ENCODE peak calls at places on chromosomes 4 and X, in six cellular contexts. V, D, N, G, I and P are unnamed samples.

GRCh38 chr4:107744532-107744931 is 24.5 kb upstream of the PAPSS1 start:
- DNase-seq in V (no peak), I (no peak), D (no peak), N (no peak), G (no peak), P (no peak)

GRCh38 chr4:123398803-123399637 is 2.4 kb downstream of the SPRY1 start:
- DNase-seq in N (peak; percentile 45), V (peak; percentile 77), I (peak; percentile 79), D (peak; percentile 75), G (peak; percentile 73), P (peak; percentile 9)

GRCh38 chr4:1881709-1882108 is 10.5 kb downstream of the NSD2 start:
- DNase-seq in G (no peak), D (no peak), V (no peak), N (no peak), I (no peak), P (no peak)

GRCh38 chr4:137253949-137254348 is 278.3 kb downstream of the PCDH18 start:
- DNase-seq in I (no peak), N (no peak), G (peak; percentile 83), D (peak; percentile 61), V (no peak), P (no peak)

GRCh38 chr4:188691811-188692210 is 552.6 kb downstream of the TRIML1 start:
- DNase-seq in V (no peak), G (no peak), D (peak; percentile 6), I (no peak), N (no peak), P (no peak)

GRCh38 chr4:182555997-182556418 is 312.8 kb downstream of the TENM3 start:
- DNase-seq in D (peak; percentile 50), N (peak; percentile 47), G (peak; percentile 92), I (peak; percentile 75), V (peak; percentile 65), P (peak; percentile 73)

GRCh38 chrX:33726281-33727160 is 405.6 kb downstream of the FAM47A start:
- DNase-seq in D (no peak), N (peak; percentile 27), I (peak; percentile 20), G (no peak), V (no peak), P (no peak)

GRCh38 chrX:107775734-107776511 is at the start of gene TSC22D3:
- DNase-seq in N (peak; percentile 81), D (peak; percentile 82), I (peak; percentile 87), V (peak; percentile 74), G (peak; percentile 54), P (no peak)

GRCh38 chr4:107035711-107036601 is at the start of gene DKK2:
- DNase-seq in G (peak; percentile 50), I (peak; percentile 66), N (peak; percentile 41), V (no peak), D (peak; percentile 76), P (no peak)

GRCh38 chr4:140937866-140938265 is 181.7 kb upstream of the TBC1D9 start:
- DNase-seq in N (no peak), D (peak; percentile 92), V (no peak), I (no peak), G (peak; percentile 90), P (no peak)

GRCh38 chrX:2691543-2692220 is 587 bp downstream of the CD99 start:
- DNase-seq in G (peak; percentile 47), V (no peak), D (peak; percentile 81), N (no peak), I (peak; percentile 49), P (no peak)

GRCh38 chr4:37101196-37101595 is 143.3 kb upstream of the NWD2 start:
- DNase-seq in D (no peak), G (no peak), V (no peak), I (no peak), N (no peak), P (no peak)

GRCh38 chr4:8835521-8836365 is 35.9 kb downstream of the HMX1 start:
- DNase-seq in N (peak; percentile 23), D (no peak), V (no peak), I (no peak), G (no peak), P (no peak)

GRCh38 chr4:139568206-139568969 is 12.4 kb upstream of the SETD7 start:
- DNase-seq in G (no peak), N (peak; percentile 50), D (no peak), V (peak; percentile 70), I (peak; percentile 31), P (no peak)

GRCh38 chrX:29155286-29155685 is 568.0 kb downstream of the IL1RAPL1 start:
- DNase-seq in D (no peak), I (peak; percentile 27), V (no peak), N (no peak), G (no peak), P (no peak)

GRCh38 chr4:24802648-24803047 is 7.3 kb downstream of the SOD3 start:
- DNase-seq in D (no peak), I (no peak), N (no peak), V (no peak), G (peak; percentile 29), P (no peak)

GRCh38 chrX:153802513-153803045 is 8.1 kb downstream of the SSR4 start:
- DNase-seq in V (no peak), D (no peak), I (no peak), G (no peak), N (no peak), P (no peak)

GRCh38 chrX:148556498-148556897 is 56.1 kb downstream of the AFF2 start:
- DNase-seq in N (no peak), D (no peak), V (no peak), G (no peak), I (no peak), P (no peak)
- H3K9ac ChIP-seq in N (no peak overlapping the region), D (no peak overlapping the region), V (no peak overlapping the region), G (no peak overlapping the region), I (no peak overlapping the region), P (no peak overlapping the region)

DNA sequence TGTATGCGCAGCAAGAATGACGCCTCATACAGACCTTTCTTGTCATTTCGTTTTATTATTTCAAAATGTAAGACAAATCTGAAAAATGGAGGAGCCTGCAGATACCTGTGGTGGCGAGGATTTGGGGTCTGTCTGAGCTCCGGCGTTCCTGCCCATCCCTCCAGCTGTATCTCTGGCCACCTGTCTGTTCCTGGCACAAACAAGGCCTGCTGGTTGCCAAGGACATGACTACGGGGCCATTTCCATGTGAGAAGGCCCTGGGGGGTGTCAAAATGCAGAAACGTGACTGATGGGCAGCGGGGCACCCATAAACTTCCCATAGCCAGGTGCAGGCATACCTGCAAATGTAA is 591 bp upstream of the TSPAN7 start:
- DNase-seq in G (no peak), D (no peak), I (no peak), V (no peak), N (no peak), P (no peak)
- H3K9ac ChIP-seq in G (no peak overlapping the region), D (no peak overlapping the region), I (no peak overlapping the region), V (no peak overlapping the region), N (no peak overlapping the region), P (peak overlapping the region; percentile 79)

GRCh38 chr4:128455076-128455345 is 167.4 kb upstream of the PGRMC2 start:
- DNase-seq in N (no peak), D (no peak), I (no peak), V (no peak), G (no peak), P (no peak)
- H3K9ac ChIP-seq in N (no peak overlapping the region), D (peak overlapping the region; percentile 46), I (no peak overlapping the region), V (no peak overlapping the region), G (no peak overlapping the region), P (no peak overlapping the region)

DNA sequence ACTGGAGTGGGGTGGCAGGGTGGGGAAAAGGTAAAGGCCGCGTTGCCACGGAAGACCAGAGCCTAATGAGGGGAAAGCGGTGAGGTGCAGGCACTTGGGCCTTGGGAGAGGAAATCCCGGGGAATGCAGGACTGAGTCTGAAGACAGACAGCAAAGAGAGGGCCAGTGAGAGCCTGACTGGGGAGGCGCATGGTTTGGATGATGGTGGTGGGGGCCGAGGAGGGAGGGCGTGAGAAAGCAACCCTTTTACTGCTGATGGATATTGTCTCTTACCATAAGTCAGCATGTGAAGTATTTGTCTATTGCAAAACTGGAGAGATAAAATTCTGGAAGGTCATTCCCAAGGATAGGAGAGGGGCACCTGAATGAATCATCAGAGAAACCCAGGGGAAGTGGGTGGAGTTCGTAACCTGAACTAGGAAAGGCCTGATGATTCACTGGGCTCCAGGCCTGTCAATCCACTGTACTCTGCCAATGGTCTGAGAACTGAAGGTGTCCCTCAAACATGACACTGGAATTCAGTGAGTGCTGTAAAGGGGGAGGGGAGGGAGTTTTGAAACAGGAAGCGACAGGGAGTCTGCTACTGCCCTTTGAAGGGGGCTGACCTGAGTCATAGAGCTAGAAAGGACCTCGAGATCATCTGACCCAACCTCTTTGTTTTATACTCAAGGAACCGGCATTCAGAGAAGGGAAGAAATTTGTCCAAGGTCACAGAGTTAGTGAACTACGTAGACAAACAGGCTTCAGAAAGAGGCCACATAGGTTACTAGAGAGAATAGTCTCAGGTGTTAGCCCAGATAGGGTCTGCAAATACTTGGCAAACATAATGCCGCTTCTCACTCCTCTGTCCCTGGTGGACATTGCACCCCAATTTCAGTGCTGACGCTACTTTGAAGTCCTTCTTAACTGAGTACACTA is 52.2 kb downstream of the NALF2 start:
- DNase-seq in N (peak; percentile 88), I (no peak), V (peak; percentile 3), D (no peak), G (no peak), P (peak; percentile 78)
- H3K9ac ChIP-seq in N (no peak overlapping the region), I (no peak overlapping the region), V (no peak overlapping the region), D (no peak overlapping the region), G (no peak overlapping the region), P (peak overlapping the region; percentile 26)

DNA sequence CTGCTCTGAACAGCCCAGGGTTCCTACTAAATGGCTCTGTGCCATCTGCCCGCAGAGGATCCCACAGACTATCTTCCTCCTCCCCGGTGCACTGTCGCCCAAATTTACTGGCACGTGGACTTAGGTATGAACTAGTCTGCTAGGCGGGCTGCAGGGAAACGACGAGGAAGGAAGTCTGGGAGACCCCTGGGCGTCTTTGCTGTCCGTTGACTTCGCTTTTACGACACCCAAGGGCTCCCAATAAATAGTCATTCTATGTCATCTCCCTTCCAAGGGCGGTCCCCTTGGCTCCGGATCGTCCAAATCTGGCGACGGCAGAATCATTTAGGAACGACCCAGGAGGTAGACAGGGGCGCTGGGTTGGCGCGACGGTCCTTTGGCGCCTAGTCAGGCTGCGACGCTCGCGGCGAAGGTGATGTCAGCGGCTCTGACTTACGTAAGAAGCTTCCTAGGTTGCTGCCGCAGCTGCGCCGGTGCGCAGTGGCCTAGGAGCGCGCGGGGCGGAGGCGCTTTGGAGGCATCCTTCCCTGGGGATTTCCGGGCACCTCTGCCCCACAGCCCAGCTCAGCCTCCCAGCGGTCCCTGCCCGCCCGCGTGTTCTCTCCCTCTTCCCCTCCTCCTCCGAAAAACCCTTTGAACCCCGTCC is 2.2 kb downstream of the NHS start:
- DNase-seq in I (peak; percentile 69), N (peak; percentile 55), G (peak; percentile 68), D (peak; percentile 77), V (peak; percentile 84), P (no peak)
- H3K9ac ChIP-seq in I (no peak overlapping the region), N (no peak overlapping the region), G (peak overlapping the region; percentile 30), D (peak overlapping the region; percentile 77), V (peak overlapping the region; percentile 93), P (peak overlapping the region; percentile 91)